ENCODE peak calls at places on chromosome 3, in eight cellular contexts. D, K, B, R, F, Z, H and S are unnamed samples.

GRCh38 chr3:73729969-73730440 is 105.3 kb upstream of the PDZRN3 start:
- DNase-seq in R (no peak), F (no peak), D (peak; percentile 48), B (peak; percentile 33), K (no peak), H (no peak), Z (no peak), S (no peak)

GRCh38 chr3:40585381-40586016 is 60.7 kb downstream of the ZNF621 start:
- DNase-seq in H (no peak), K (no peak), F (no peak), R (no peak), D (no peak), Z (no peak), B (no peak), S (no peak)

GRCh38 chr3:140233702-140234101 is 298.7 kb downstream of the CLSTN2 start:
- DNase-seq in Z (no peak), F (no peak), B (no peak), D (no peak), K (no peak), R (no peak), H (no peak), S (no peak)

GRCh38 chr3:189225431-189225830 is 53.7 kb downstream of the TPRG1 start:
- DNase-seq in D (no peak), H (no peak), R (no peak), Z (no peak), F (no peak), B (no peak), K (no peak), S (no peak)

GRCh38 chr3:47780727-47781325 is 867 bp downstream of the SMARCC1 start:
- DNase-seq in F (no peak), R (no peak), H (no peak), Z (peak; percentile 31), B (no peak), K (peak; percentile 72), D (no peak), S (no peak)

GRCh38 chr3:123552095-123552714 is 32.6 kb downstream of the HACD2 start:
- DNase-seq in D (no peak), R (no peak), F (no peak), H (no peak), K (peak; percentile 45), B (no peak), Z (peak; percentile 18), S (no peak)

GRCh38 chr3:158105124-158105709 is 1.0 kb downstream of the SHOX2 start:
- DNase-seq in K (no peak), H (no peak), Z (peak; percentile 19), F (no peak), R (no peak), D (no peak), B (no peak), S (peak; percentile 57)

GRCh38 chr3:123105201-123106189 is 38.7 kb downstream of the PDIA5 start:
- DNase-seq in H (no peak), D (no peak), R (no peak), B (no peak), K (no peak), Z (no peak), F (no peak), S (no peak)

GRCh38 chr3:9179826-9180763 is 69.4 kb downstream of the SRGAP3 start:
- DNase-seq in Z (no peak), H (no peak), R (no peak), K (no peak), D (no peak), B (no peak), F (no peak), S (no peak)

DNA sequence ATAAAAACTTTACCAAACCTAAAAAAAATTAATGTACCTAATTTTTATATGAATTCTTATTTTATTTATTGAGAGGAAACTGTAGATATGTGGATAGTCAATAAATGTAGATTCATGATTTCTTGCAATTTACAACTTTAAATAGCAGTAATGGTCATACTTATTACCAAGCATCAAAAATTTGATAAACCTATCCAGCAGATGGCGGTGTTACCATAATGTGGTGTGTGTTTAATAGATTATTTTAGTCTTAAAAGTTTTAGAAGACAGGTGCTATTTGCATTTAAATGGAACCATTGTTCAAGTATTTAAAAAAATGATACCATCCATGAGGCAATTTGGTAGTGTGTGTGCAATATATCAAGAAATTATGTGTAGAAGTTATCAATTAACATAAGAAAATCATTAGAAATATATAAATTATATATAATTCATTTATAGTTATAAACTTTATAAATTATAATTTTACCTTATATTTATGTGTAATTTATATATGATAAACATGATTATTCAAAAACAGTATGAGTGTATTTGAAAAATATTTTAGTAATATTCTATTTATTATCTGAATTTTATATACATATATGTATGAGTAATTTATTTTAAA is 176.0 kb upstream of the BCHE start:
- DNase-seq in H (no peak), D (no peak), F (no peak), K (peak; percentile 32), R (no peak), B (no peak), Z (peak; percentile 46), S (no peak)
- TF ChIP-seq CTCF in H (peak; percentile 81), D (no peak), F (no peak), K (no peak), R (peak; percentile 33), B (no peak), Z (peak; percentile 62), S (no peak)

DNA sequence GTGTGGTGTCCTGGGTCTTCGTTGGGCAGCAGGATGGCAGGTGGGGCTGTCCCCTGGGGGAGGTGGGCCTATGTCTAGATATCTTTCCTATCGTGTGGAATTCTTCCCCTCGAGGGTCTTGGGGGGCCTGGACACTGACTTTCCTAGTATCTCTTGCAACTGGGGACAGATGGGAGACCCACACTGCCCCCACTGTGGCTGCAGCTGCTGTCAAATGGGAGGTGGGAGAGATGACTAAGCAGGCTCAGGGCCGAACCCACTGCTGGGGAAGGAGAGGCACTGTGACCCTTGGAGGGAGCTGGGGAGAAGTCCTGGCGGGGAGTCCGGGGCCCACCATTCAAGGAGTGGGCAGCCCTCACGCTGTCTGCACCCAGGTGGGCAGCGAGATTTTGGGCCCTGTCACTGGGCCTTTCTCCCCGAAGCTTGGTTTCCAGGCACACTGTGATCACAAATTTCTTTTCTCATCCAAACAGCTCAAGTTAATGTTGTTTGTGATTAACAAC is 2.9 kb upstream of the FBLN2 start:
- DNase-seq in F (no peak), R (no peak), K (no peak), Z (no peak), B (no peak), H (no peak), D (no peak), S (no peak)
- H3K27ac ChIP-seq in F (no peak overlapping the region), R (no peak overlapping the region), K (no peak overlapping the region), Z (peak overlapping the region; percentile 86), B (no peak overlapping the region), H (no peak overlapping the region), D (peak overlapping the region; percentile 9), S (no peak overlapping the region)

DNA sequence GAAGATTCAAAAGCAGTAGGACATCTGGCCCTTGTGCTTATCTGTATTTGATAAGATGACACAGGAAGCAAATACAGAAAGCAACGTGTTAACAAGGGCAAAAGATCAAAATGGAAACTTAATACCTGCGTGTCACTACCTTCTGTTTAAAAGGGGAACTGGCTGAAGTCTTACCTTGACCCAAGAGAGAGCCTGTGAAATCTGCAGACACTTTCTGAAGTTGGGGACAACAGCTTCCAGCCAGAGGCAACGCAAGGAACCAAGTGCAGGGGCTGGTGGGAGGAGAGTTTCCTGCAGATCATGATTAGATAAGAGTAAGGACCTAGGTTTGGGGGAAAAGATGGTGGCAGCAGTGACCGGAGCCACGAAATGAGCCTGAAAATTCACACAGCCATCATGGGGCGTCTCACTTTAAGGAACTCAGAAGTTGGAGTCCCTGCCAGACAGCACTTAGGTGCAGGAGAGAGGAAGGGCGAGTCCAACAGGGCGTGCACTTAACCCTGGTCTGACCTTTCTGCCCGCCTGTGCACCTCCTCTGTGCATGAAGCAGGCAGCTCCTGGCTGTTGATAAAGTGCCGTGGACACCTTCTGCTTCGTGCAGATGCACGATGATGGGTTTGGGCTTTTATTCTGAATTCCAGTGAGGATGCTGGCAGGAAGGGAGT is 153.5 kb upstream of the BHLHE40 start:
- DNase-seq in K (no peak), D (peak; percentile 78), B (peak; percentile 60), H (no peak), Z (peak; percentile 87), R (no peak), F (peak; percentile 46), S (no peak)
- H3K9me3 ChIP-seq in K (no peaks in the 10 kb centered on the region), D (no peaks in the 10 kb centered on the region), B (no peaks in the 10 kb centered on the region), H (no peaks in the 10 kb centered on the region), Z (no peaks in the 10 kb centered on the region), R (no peaks in the 10 kb centered on the region), F (no peaks in the 10 kb centered on the region), S (no peaks in the 10 kb centered on the region)

DNA sequence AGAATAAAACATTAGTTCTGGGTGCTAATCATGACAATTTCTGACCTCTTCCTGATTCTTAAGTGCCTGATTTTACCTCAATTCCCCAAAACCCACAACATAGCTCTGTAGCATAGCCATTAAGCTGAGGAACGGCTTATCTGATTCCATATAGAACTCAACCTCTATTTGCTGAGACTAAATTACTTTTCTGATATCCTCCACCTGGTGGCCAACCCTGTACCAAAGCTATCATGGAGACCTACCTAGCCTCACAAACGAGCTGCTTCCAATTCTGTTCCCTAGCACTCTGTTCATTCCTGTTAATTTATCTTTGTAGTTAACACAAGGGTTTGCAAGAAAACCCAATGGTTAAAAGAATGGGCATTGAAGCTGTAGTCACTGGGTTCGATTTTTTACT is 245.2 kb downstream of the PLOD2 start:
- DNase-seq in Z (no peak), F (no peak), H (no peak), K (no peak), D (no peak), B (no peak), R (no peak), S (no peak)
- TF ChIP-seq CTCF in Z (no peak), F (no peak), H (no peak), K (no peak), D (no peak), B (no peak), R (no peak), S (no peak)

GRCh38 chr3:99601493-99601892 is 36.9 kb upstream of the COL8A1 start:
- DNase-seq in B (no peak), Z (no peak), K (no peak), R (no peak), D (no peak), H (no peak), F (no peak), S (no peak)

GRCh38 chr3:99607151-99607550 is 31.2 kb upstream of the COL8A1 start:
- DNase-seq in F (no peak), D (no peak), B (no peak), K (no peak), R (no peak), H (no peak), Z (no peak), S (no peak)

GRCh38 chr3:99602183-99602582 is 36.2 kb upstream of the COL8A1 start:
- DNase-seq in F (no peak), B (no peak), Z (no peak), R (no peak), H (no peak), D (no peak), K (no peak), S (no peak)
- H3K27ac ChIP-seq in F (no peak overlapping the region), B (no peak overlapping the region), Z (no peak overlapping the region), R (no peak overlapping the region), H (no peak overlapping the region), D (no peak overlapping the region), K (no peak overlapping the region), S (no peak overlapping the region)

DNA sequence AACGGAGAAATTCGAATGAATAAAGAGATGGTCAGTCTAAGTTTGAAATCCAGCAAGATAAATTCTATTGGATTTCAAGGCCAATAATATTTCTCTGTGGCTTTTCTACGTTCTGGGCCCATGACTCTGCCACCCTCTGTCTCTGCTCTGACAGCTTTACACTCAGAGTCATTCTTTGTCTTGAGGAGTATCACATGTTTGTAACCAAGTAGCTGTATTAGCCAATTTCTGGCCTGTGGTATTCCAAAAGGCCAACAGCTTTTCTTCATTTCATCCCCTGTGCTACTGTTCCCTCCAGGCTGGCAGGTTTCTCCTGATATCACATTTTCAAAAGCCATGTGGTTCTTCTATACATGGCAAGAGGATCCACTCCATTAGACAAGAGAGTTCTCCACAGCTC is 324.1 kb upstream of the CNTN4 start:
- DNase-seq in K (no peak), B (no peak), Z (no peak), D (no peak), F (no peak), R (no peak), H (no peak), S (no peak)
- H3K9me3 ChIP-seq in K (no peaks in the 10 kb centered on the region), B (no peaks in the 10 kb centered on the region), Z (peaks cover 2% of the 10 kb centered on the region), D (peaks cover 3% of the 10 kb centered on the region), F (no peaks in the 10 kb centered on the region), R (no peaks in the 10 kb centered on the region), H (peaks cover 2% of the 10 kb centered on the region), S (no peaks in the 10 kb centered on the region)